ENCODE peak calls at places on chromosomes 5 and 9, in six cellular contexts. S is K562, T is HepG2, X is A549, C is GM12878, I is upper lobe of left lung. V is an unnamed sample. For H3K4me1, the result is how much of the 10 kb centered on the place peaks cover.

GRCh38 chr9:104177003-104177611 is 83.0 kb downstream of the SMC2 start:
- ATAC-seq in T (peak), X (peak), I (no peak), C (peak), S (no peak), V (no peak)

GRCh38 chr5:104652271-104652861 is 1089.8 kb upstream of the NUDT12 start:
- ATAC-seq in I (no peak), X (no peak), T (no peak), C (no peak), S (no peak), V (no peak)

GRCh38 chr5:134111741-134112647 is 2.5 kb upstream of the TCF7 start:
- ATAC-seq in S (peak), C (peak), T (peak), X (no peak), I (no peak), V (no peak)

GRCh38 chr9:74874220-74874619 is 13.5 kb downstream of the TRPM6 start:
- ATAC-seq in T (no peak), S (no peak), C (no peak), I (no peak), X (no peak), V (no peak)

GRCh38 chr5:163821142-163821541 is 315.7 kb downstream of the MAT2B start:
- ATAC-seq in S (no peak), C (no peak), I (no peak), T (no peak), X (no peak), V (no peak)

GRCh38 chr5:119153629-119154028 is 82.7 kb downstream of the DMXL1 start:
- ATAC-seq in C (no peak), I (no peak), S (no peak), T (no peak), X (no peak), V (no peak)

GRCh38 chr9:137632432-137633161 is 13.8 kb downstream of the EHMT1 start:
- ATAC-seq in C (no peak), X (peak), I (no peak), S (no peak), T (no peak), V (no peak)

GRCh38 chr5:33257807-33258491 is 182.8 kb upstream of the TARS1 start:
- ATAC-seq in I (no peak), X (peak), S (no peak), T (no peak), C (no peak), V (no peak)

GRCh38 chr9:95379630-95380029 is 62.1 kb upstream of the FANCC start:
- ATAC-seq in S (no peak), T (no peak), X (no peak), C (no peak), I (no peak), V (no peak)

GRCh38 chr9:117305454-117305853 is 109.4 kb downstream of the ASTN2 start:
- ATAC-seq in C (peak), S (no peak), I (no peak), T (no peak), X (no peak), V (no peak)

GRCh38 chr5:172722309-172722815 is 48.6 kb downstream of the DUSP1 start:
- ATAC-seq in X (no peak), T (no peak), I (no peak), C (no peak), S (no peak), V (no peak)

GRCh38 chr5:112228672-112229071 is 190.4 kb downstream of the EPB41L4A start:
- ATAC-seq in C (no peak), T (no peak), I (peak), X (peak), S (no peak), V (peak)

GRCh38 chr5:72693001-72693442 is 123.4 kb upstream of the TNPO1 start:
- ATAC-seq in X (no peak), S (no peak), T (no peak), C (no peak), I (no peak), V (peak)

GRCh38 chr9:35657327-35658143 is at the start of gene RMRP:
- ATAC-seq in T (peak), S (peak), I (peak), X (peak), C (peak), V (peak)

GRCh38 chr9:35658894-35659220 is 765 bp downstream of the CCDC107 start:
- ATAC-seq in T (peak), S (peak), I (no peak), X (peak), C (peak), V (no peak)

GRCh38 chr9:35658144-35658893 is at the start of gene CCDC107:
- ATAC-seq in I (peak), T (peak), X (peak), C (peak), S (peak), V (peak)

GRCh38 chr9:35656841-35657326 is 935 bp downstream of the RMRP start:
- ATAC-seq in X (no peak), S (peak), I (no peak), T (no peak), C (no peak), V (no peak)

DNA sequence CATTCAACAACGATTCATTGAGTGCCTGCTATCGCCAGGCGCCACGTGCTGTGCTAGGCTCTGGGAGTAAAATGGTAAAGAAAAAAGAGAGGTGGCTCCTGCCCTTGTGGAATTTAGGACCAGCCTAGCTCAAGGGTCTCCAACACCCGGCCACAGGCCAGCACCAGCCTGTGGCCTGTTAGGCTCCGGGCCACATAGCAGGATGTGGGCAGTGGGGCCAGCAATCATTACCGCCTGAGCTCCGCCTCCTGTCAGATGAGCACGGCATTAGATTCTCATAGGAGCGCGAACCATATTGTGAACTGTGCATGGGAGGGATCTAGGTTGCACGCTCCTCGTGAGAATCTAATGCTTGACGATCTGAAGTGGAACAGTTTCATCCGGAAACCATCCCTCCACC is 1.5 kb downstream of the RMRP start:
- ATAC-seq in S (no peak), T (no peak), C (no peak), X (no peak), I (no peak), V (no peak)
- H3K4me1 ChIP-seq in S (under half), T (half or more), C (under half), X (under half), I (under half), V (under half)

GRCh38 chr5:177985430-177986040 is 10.5 kb downstream of the PROP1 start:
- ATAC-seq in X (no peak), T (no peak), C (no peak), I (no peak), S (no peak), V (no peak)
- H3K4me3 ChIP-seq in X (no peak), T (no peak), C (no peak), I (no peak), S (no peak), V (no peak)

DNA sequence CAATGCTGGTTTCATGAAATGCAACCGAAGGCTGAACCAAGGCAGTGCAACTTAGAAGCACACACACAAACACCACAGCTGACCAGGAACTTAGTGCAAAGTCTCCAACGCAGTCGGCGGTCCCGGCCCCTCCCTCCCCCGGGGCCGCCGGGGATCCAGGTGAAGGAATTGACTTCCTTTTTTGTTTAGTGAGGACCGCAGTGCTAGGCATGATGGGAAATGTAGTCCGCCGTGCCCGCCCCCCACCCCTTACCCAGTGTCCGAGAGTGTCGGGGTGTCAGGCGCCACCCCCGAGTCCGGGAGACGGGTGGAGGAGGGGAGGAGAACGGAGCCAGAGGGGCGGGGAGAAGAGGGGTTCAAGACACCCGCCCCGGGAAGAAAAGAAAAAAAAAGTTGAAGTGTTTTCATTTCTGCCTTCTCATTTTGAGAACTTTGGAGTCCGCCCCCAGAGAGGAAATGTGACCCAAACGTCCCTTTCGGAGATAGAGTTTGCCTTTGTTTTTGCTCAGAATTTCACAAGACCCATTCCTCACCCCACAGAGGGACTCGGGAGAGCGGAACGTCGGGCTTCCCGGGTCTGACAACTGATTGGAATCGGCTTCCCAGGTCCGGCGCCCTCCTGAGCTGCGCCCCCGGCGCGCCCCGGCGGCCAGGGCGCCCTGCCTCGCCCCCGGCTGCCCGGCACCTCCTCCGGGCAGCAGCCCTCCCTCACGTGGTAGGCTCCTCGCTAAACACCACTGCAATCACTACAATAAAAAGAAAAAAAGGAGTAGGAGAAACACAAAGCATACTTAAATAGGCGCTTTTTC is 2.0 kb downstream of the IER5L start:
- ATAC-seq in T (peak), X (peak), C (peak), I (peak), S (peak), V (peak)
- TF ChIP-seq EP300 in T (peak), X (no peak), C (no peak), I (no peak), S (no peak), V (no peak)

GRCh38 chr5:170494036-170494435 is 9.8 kb upstream of the KCNIP1 start:
- ATAC-seq in T (no peak), C (no peak), S (no peak), X (no peak), I (no peak), V (no peak)

GRCh38 chr5:170495796-170496195 is 8.0 kb upstream of the KCNIP1 start:
- ATAC-seq in S (no peak), I (no peak), T (no peak), C (no peak), X (no peak), V (no peak)

GRCh38 chr5:170498811-170499210 is 5.0 kb upstream of the KCNIP1 start:
- ATAC-seq in T (no peak), S (no peak), I (no peak), X (no peak), C (no peak), V (no peak)

GRCh38 chr5:170497311-170498038 is 6.3 kb upstream of the KCNIP1 start:
- ATAC-seq in S (no peak), T (no peak), C (no peak), X (no peak), I (no peak), V (no peak)

DNA sequence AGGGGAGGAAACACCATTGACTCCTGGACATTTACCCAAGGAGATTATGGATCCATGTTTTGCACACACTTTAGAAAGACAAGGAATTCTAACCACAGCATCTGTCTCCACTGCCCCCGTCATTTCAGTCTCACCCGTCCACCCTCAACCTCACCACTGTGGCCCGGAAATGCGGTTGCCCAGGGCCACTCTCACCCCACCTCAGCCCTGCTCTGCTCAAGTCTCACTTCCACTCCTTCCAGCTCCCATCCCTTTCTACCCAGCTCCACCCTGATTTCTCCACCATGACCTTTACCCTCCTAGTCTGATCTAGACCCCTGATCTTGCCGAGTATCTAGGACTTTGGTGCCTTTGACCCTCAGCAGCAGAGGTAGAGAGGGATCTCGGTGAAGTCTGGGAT is 7.2 kb upstream of the KCNIP1 start:
- ATAC-seq in C (no peak), T (no peak), X (no peak), S (no peak), I (peak), V (no peak)
- H3K4me1 ChIP-seq in C (under half), T (under half), X (under half), S (under half), I (under half), V (under half)

DNA sequence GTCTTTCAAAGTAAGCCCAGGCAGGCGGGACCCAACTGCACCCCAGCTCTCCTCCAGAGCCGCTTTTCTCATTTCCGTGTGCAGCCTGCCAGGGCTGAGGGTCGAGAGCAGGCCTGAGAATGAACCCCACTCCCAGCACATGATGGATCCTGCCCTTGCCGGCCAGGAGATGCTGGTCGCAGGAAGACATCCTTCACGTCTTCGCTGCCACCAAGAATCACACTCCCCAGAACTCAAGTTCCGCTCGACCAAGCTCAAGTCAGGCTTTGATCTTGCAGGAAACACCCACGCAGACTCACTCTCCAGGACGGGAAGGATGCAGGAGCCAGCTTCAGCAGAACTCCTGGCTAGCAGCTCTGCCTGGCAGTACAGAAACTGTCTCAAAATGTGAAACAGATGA is 102.5 kb downstream of the ROR2 start:
- ATAC-seq in T (no peak), S (no peak), X (no peak), C (no peak), I (no peak), V (no peak)
- H3K4me3 ChIP-seq in T (no peak), S (no peak), X (no peak), C (no peak), I (no peak), V (no peak)

GRCh38 chr5:105680858-105681257 is 1989.9 kb downstream of the EFNA5 start:
- ATAC-seq in T (no peak), S (no peak), I (no peak), C (no peak), X (no peak), V (no peak)
- TF ChIP-seq EP300 in T (no peak), S (no peak), I (no peak), C (no peak), X (no peak), V (no peak)

GRCh38 chr9:109313351-109313750 is 7.5 kb downstream of the EPB41L4B start:
- ATAC-seq in X (no peak), T (peak), S (no peak), C (no peak), I (no peak), V (no peak)

GRCh38 chr9:109311731-109312130 is 9.1 kb downstream of the EPB41L4B start:
- ATAC-seq in C (peak), S (no peak), T (no peak), I (no peak), X (no peak), V (no peak)

GRCh38 chr9:109312783-109313182 is 8.1 kb downstream of the EPB41L4B start:
- ATAC-seq in X (no peak), I (no peak), S (no peak), C (no peak), T (no peak), V (no peak)

GRCh38 chr9:109311281-109311680 is 9.6 kb downstream of the EPB41L4B start:
- ATAC-seq in T (no peak), S (no peak), C (no peak), I (no peak), X (no peak), V (no peak)

GRCh38 chr9:109310486-109310901 is 10.4 kb downstream of the EPB41L4B start:
- ATAC-seq in S (no peak), T (no peak), X (no peak), I (no peak), C (no peak), V (peak)
- H3K4me1 ChIP-seq in S (under half), T (half or more), X (half or more), I (under half), C (under half), V (under half)